ENCODE peak calls at places on chromosome 2, in six cellular contexts. E is fibroblast of lung, L is heart left ventricle, F is heart right ventricle, M is tibial artery, G is adrenal gland. A is an unnamed sample. For H3K4me1, the result is how much of the 10 kb centered on the place peaks cover.

GRCh38 chr2:69917854-69918253 is 2.9 kb downstream of the MXD1 start:
- DNase-seq in F (no peak), M (no peak), L (no peak), E (peak), G (no peak), A (no peak)

GRCh38 chr2:177241771-177242135 is 22.8 kb downstream of the NFE2L2 start:
- DNase-seq in G (no peak), F (no peak), L (no peak), M (no peak), E (no peak), A (no peak)

GRCh38 chr2:206921507-206921906 is 17.8 kb upstream of the CPO start:
- DNase-seq in M (no peak), E (no peak), G (no peak), F (no peak), L (no peak), A (no peak)

GRCh38 chr2:70133521-70134348 is 46.5 kb downstream of the PCBP1 start:
- DNase-seq in E (no peak), G (no peak), L (no peak), M (no peak), F (no peak), A (peak)

GRCh38 chr2:45173513-45173912 is 164.3 kb upstream of the SIX2 start:
- DNase-seq in E (peak), L (no peak), G (no peak), F (no peak), M (no peak), A (no peak)

GRCh38 chr2:53131416-53131815 is 636.2 kb upstream of the CHAC2 start:
- DNase-seq in M (no peak), L (no peak), G (no peak), F (no peak), E (peak), A (no peak)

GRCh38 chr2:104444392-104444791 is 409.5 kb upstream of the POU3F3 start:
- DNase-seq in G (no peak), F (no peak), E (no peak), L (no peak), M (no peak), A (no peak)

GRCh38 chr2:110807520-110807919 is 75.1 kb downstream of the ACOXL start:
- DNase-seq in G (no peak), L (no peak), E (peak), F (no peak), M (no peak), A (no peak)

GRCh38 chr2:25829377-25829704 is 48.9 kb downstream of the ASXL2 start:
- DNase-seq in G (no peak), F (no peak), M (no peak), L (no peak), E (peak), A (no peak)

GRCh38 chr2:73212448-73213176 is 1.4 kb upstream of the SMYD5 start:
- DNase-seq in M (peak), G (peak), E (peak), F (peak), L (peak), A (peak)

GRCh38 chr2:44972771-44973535 is 31.5 kb downstream of the SIX3 start:
- DNase-seq in E (no peak), M (no peak), L (no peak), G (no peak), F (no peak), A (no peak)

GRCh38 chr2:112831380-112831930 is 5.1 kb downstream of the IL1B start:
- DNase-seq in E (no peak), L (no peak), G (no peak), F (peak), M (no peak), A (no peak)

GRCh38 chr2:62313433-62314227 is 117.7 kb downstream of the B3GNT2 start:
- DNase-seq in E (no peak), M (no peak), L (no peak), F (no peak), G (no peak), A (no peak)

GRCh38 chr2:10932345-10933151 is 20.8 kb downstream of the KCNF1 start:
- DNase-seq in E (peak), L (no peak), G (no peak), M (no peak), F (no peak), A (no peak)

GRCh38 chr2:151855111-151855510 is 26.9 kb upstream of the ARL5A start:
- DNase-seq in L (no peak), G (no peak), M (no peak), F (no peak), E (no peak), A (no peak)

GRCh38 chr2:165837122-165837521 is 43.1 kb upstream of the GALNT3 start:
- DNase-seq in G (no peak), M (no peak), L (no peak), F (no peak), E (no peak), A (no peak)

GRCh38 chr2:234975611-234976010 is 23.8 kb downstream of the SH3BP4 start:
- DNase-seq in G (no peak), E (no peak), F (no peak), M (no peak), L (no peak), A (no peak)

GRCh38 chr2:9950521-9951271 is 797 bp upstream of the GRHL1 start:
- DNase-seq in F (peak), G (peak), M (no peak), E (no peak), L (peak), A (no peak)

GRCh38 chr2:128444044-128444771 is 125.5 kb upstream of the HS6ST1 start:
- DNase-seq in F (no peak), L (no peak), M (peak), G (peak), E (no peak), A (no peak)

GRCh38 chr2:165795011-165795410 is 964 bp upstream of the GALNT3 start:
- DNase-seq in G (no peak), F (no peak), E (no peak), M (no peak), L (no peak), A (no peak)

GRCh38 chr2:200615247-200615646 is 29.4 kb downstream of the AOX1 start:
- DNase-seq in M (no peak), L (no peak), E (peak), G (no peak), F (no peak), A (no peak)

GRCh38 chr2:119289093-119289492 is 65.5 kb downstream of the STEAP3 start:
- DNase-seq in F (no peak), G (no peak), M (no peak), L (no peak), E (peak), A (no peak)

GRCh38 chr2:30978044-30978443 is 160.2 kb downstream of the GALNT14 start:
- DNase-seq in E (no peak), G (no peak), L (no peak), F (no peak), M (no peak), A (no peak)

GRCh38 chr2:237129625-237130263 is 44.1 kb downstream of the COPS8 start:
- DNase-seq in L (no peak), E (no peak), G (no peak), M (no peak), F (no peak), A (no peak)

GRCh38 chr2:236972491-236973379 is 113.0 kb upstream of the COPS8 start:
- DNase-seq in E (peak), G (no peak), L (peak), F (peak), M (no peak), A (no peak)

GRCh38 chr2:236690726-236691125 is 121.1 kb downstream of the ACKR3 start:
- DNase-seq in E (no peak), L (no peak), F (no peak), G (no peak), M (no peak), A (no peak)

GRCh38 chr2:54728669-54729120 is 5.2 kb downstream of the EML6 start:
- DNase-seq in F (no peak), G (no peak), E (peak), L (no peak), M (no peak), A (no peak)

GRCh38 chr2:46656640-46657039 is 177.3 kb downstream of the TMEM247 start:
- DNase-seq in G (no peak), F (no peak), L (no peak), E (no peak), M (no peak), A (no peak)

GRCh38 chr2:216519154-216519762 is 20.6 kb downstream of the RPL37A start:
- DNase-seq in L (peak), F (no peak), E (peak), M (no peak), G (peak), A (no peak)

GRCh38 chr2:74261204-74261864 is 62.9 kb downstream of the MTHFD2 start:
- DNase-seq in F (peak), M (peak), L (peak), G (no peak), E (peak), A (no peak)

GRCh38 chr2:26764078-26764887 is at the start of gene SLC35F6:
- DNase-seq in E (peak), F (peak), G (peak), M (peak), L (peak), A (peak)

GRCh38 chr2:86487062-86487461 is 45.9 kb downstream of the KDM3A start:
- DNase-seq in E (no peak), M (no peak), F (no peak), L (no peak), G (no peak), A (no peak)
- H3K4me1 ChIP-seq in E (under half), M (under half), F (under half), L (under half), G (under half), A (under half)

DNA sequence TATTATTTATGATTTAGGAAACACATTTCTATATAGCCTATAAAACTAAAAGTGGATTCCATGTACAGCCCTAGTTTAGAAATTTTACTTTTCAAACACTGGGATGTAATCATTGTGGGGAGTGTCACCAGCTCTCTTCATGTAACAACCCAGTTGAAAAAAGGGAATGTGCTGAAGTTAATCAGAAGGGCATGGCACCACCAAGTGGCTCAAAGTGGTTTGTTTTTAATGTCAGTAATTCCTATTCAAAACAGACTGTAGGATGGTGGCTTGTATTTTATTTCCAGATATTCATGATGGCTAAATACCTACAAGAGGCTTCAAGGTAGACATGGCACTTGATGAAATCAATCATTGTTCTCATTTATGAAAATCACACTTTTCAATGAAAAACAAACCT is 58.1 kb upstream of the TMEM182 start:
- DNase-seq in E (peak), M (no peak), G (no peak), F (no peak), L (no peak), A (no peak)
- H3K27ac ChIP-seq in E (no peak), M (no peak), G (no peak), F (no peak), L (no peak), A (no peak)

GRCh38 chr2:38615237-38615636 is 12.5 kb upstream of the HNRNPLL start:
- DNase-seq in G (no peak), F (no peak), E (peak), L (no peak), M (no peak), A (no peak)
- H3K4me1 ChIP-seq in G (half or more), F (under half), E (under half), L (half or more), M (under half), A (under half)

DNA sequence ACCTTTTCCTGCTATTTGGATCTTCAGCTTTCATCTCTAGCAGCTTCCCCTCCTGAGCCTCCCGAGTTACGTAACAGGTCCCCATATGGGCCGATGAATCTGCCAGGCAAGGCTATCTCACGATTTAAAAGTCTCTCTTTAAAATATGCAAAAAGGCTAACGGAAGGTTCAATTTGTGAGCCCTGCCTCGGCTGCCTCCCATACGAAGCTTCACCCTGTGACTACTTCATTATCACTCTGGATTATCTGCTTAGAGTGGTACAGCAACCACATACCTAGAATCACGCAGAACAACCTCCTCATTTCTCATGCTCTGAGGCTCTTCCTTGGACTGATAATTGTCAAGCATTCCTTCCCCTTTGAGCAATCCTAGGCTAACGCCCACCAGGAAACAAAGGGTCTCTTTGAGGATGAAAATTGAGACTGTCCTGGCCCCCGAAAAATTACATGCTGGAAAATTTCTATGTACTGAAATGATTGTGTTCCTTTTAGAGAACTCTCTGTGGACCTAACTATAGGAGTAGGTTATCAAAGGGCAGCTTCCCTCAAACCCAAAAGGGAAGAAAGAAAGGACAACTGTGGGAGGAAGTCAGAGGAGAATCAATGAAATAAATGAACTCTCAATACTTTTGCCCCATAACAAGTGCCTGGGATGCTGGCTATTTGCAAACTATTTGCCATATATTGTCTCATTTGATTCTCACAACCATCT is 147.3 kb downstream of the ZEB2 start:
- DNase-seq in E (no peak), L (peak), G (no peak), F (no peak), M (no peak), A (no peak)
- H3K27ac ChIP-seq in E (no peak), L (peak), G (peak), F (no peak), M (no peak), A (no peak)

DNA sequence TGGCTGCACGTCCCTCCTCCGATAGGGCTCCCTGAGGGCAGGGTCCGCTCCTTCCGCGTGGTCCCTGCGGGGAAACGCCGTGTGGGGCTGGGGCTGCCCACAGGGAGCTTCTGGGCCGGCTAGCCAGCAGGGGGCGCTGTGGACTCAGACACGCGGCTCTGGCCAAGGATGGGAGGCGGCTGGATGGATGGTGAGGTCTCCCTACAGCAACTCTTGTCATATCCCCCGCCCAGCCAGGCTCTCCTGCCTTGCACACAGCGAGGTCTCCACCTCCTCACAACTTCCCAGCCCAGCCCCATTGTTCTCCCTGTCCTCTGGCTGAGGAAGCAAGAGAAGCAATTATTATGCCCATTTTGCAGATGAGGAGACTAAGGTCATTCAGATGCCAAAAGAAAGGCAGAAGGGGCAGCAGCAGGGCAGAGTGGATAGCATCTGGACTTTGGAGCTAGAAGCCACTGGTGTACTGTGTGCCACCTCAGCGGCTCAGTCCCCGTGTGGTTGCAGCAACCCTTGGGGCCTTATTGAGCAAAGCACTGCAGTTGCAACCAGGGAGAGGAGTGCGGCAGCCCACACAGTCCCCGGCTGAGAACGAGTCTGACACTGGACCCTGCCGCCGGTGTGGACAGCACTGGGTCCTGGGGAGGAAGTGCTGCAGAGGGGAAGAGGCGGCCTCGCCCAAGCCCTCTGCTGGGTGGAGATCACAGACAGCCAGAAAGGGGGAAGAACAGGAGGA is 99.0 kb downstream of the ZFP36L2 start:
- DNase-seq in G (peak), L (peak), E (peak), F (peak), M (no peak), A (peak)
- H3K4me1 ChIP-seq in G (under half), L (half or more), E (under half), F (half or more), M (under half), A (under half)

GRCh38 chr2:33135645-33136044 is 188.9 kb downstream of the LTBP1 start:
- DNase-seq in E (peak), M (no peak), L (no peak), F (no peak), G (no peak), A (no peak)

GRCh38 chr2:33136570-33136969 is 189.8 kb downstream of the LTBP1 start:
- DNase-seq in L (no peak), G (no peak), E (peak), M (no peak), F (no peak), A (no peak)

GRCh38 chr2:33137331-33137730 is 190.6 kb downstream of the LTBP1 start:
- DNase-seq in M (no peak), L (no peak), E (peak), G (no peak), F (no peak), A (no peak)

GRCh38 chr2:33134764-33135560 is 188.2 kb downstream of the LTBP1 start:
- DNase-seq in M (no peak), E (no peak), L (peak), F (no peak), G (no peak), A (no peak)

DNA sequence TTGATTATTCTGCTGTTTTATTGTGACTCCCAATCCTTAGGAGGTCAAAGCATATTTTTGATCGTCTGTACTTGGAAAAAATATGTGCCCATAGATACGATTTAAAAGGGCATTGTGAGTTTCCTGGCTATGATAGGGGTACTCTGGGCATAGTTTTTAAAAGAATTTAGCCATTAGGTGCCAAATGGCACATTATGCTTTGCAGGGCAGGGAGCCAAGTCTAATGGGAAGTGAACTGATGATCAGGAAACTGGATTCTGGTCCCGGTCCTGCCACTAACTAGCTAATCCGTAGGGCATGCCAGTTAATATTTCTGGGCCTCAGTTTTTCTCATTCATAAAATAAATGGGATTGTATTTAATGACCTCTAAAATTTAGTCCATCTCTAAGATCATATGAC is 189.3 kb downstream of the LTBP1 start:
- DNase-seq in G (no peak), F (no peak), L (peak), M (no peak), E (peak), A (no peak)
- H3K27ac ChIP-seq in G (no peak), F (peak), L (peak), M (peak), E (peak), A (no peak)

GRCh38 chr2:109512076-109512475 is 101.7 kb downstream of the SEPTIN10 start:
- DNase-seq in E (no peak), F (no peak), M (no peak), L (no peak), G (no peak), A (no peak)

GRCh38 chr2:109510136-109511028 is 103.4 kb downstream of the SEPTIN10 start:
- DNase-seq in L (peak), F (peak), M (peak), E (peak), G (peak), A (peak)

GRCh38 chr2:109513230-109513629 is 100.5 kb downstream of the SEPTIN10 start:
- DNase-seq in L (no peak), M (no peak), F (no peak), G (no peak), E (no peak), A (no peak)

GRCh38 chr2:109513749-109514588 is 99.8 kb downstream of the SEPTIN10 start:
- DNase-seq in E (peak), F (no peak), M (peak), L (no peak), G (no peak), A (no peak)

DNA sequence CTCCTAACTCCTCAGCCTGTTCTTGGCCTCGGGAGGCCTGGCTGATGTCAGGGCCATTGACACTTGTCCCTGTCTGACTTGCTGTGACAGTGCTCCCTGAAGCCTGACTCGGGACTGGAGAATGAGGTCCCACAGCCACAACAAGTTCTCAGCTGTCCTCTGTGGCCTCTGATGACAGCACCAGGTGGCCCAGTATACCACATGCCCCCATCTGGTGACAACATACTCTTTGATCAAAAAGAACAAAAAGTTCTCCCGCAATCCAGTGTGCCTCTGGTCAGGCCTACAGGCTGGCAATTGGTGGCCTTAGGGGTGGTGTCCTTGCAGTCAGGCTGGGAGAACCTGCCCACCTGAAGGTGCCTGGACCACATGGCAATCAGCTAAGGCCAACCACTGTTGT is 102.6 kb downstream of the SEPTIN10 start:
- DNase-seq in M (no peak), E (no peak), L (no peak), F (no peak), G (no peak), A (no peak)
- H3K4me1 ChIP-seq in M (under half), E (under half), L (under half), F (under half), G (under half), A (under half)

GRCh38 chr2:229445501-229446294 is 174.6 kb upstream of the PID1 start:
- DNase-seq in F (peak), E (peak), M (peak), L (peak), G (no peak), A (no peak)
- H3K27ac ChIP-seq in F (peak), E (peak), M (peak), L (peak), G (peak), A (no peak)

GRCh38 chr2:168518555-168519066 is 62.5 kb downstream of the CERS6 start:
- DNase-seq in F (no peak), E (peak), G (no peak), M (peak), L (no peak), A (no peak)

GRCh38 chr2:168514692-168515091 is 58.6 kb downstream of the CERS6 start:
- DNase-seq in G (no peak), E (no peak), F (no peak), L (no peak), M (no peak), A (no peak)

GRCh38 chr2:168517801-168518200 is 61.7 kb downstream of the CERS6 start:
- DNase-seq in G (no peak), E (no peak), L (no peak), F (no peak), M (no peak), A (no peak)

GRCh38 chr2:168519534-168520308 is 63.6 kb downstream of the CERS6 start:
- DNase-seq in L (no peak), E (no peak), G (no peak), M (no peak), F (no peak), A (no peak)

GRCh38 chr2:168515502-168515901 is 59.4 kb downstream of the CERS6 start:
- DNase-seq in L (no peak), M (no peak), E (peak), G (no peak), F (no peak), A (no peak)
- H3K4me1 ChIP-seq in L (under half), M (under half), E (under half), G (under half), F (half or more), A (under half)

A was measured in effector memory CD4-positive, alpha-beta T cell.